ENCODE peak calls at places on chromosomes 11 and 22, in seven cellular contexts. K, Z, G, J, T, R and Y are unnamed samples.

GRCh38 chr11:31757245-31757835 is 53.8 kb downstream of the PAX6 start:
- DNase-seq in K (no peak), Z (no peak), G (no peak), J (no peak), T (no peak), R (no peak), Y (no peak)

GRCh38 chr11:34262601-34263081 is 95.2 kb downstream of the ABTB2 start:
- DNase-seq in K (no peak), Z (no peak), G (no peak), J (no peak), T (no peak), R (no peak), Y (no peak)

GRCh38 chr11:7548659-7549283 is 35.0 kb downstream of the PPFIBP2 start:
- DNase-seq in K (no peak), Z (no peak), G (peak; percentile 89), J (peak; percentile 62), T (no peak), R (peak; percentile 88), Y (peak; percentile 68)

GRCh38 chr22:39528080-39528661 is 4.4 kb downstream of the RPS19BP1 start:
- DNase-seq in K (no peak), Z (no peak), G (no peak), J (no peak), T (peak; percentile 43), R (peak; percentile 74), Y (peak; percentile 100)

GRCh38 chr11:19577391-19577831 is 135.2 kb upstream of the NAV2 start:
- DNase-seq in K (no peak), Z (no peak), G (no peak), J (no peak), T (peak; percentile 56), R (peak; percentile 50), Y (no peak)

GRCh38 chr11:12643029-12643428 is 31.2 kb upstream of the TEAD1 start:
- DNase-seq in K (no peak), Z (no peak), G (no peak), J (no peak), T (no peak), R (no peak), Y (no peak)

GRCh38 chr11:132036751-132037466 is 666.5 kb downstream of the NTM start:
- DNase-seq in K (no peak), Z (peak; percentile 58), G (no peak), J (no peak), T (no peak), R (no peak), Y (no peak)

GRCh38 chr11:14065153-14065552 is 102.6 kb downstream of the SPON1 start:
- DNase-seq in K (no peak), Z (no peak), G (no peak), J (no peak), T (no peak), R (no peak), Y (no peak)

GRCh38 chr11:75346912-75347647 is 4.4 kb downstream of the ARRB1 start:
- DNase-seq in K (no peak), Z (peak; percentile 49), G (peak; percentile 28), J (no peak), T (peak; percentile 66), R (no peak), Y (no peak)

GRCh38 chr11:71256080-71256479 is 3.7 kb upstream of the SHANK2 start:
- DNase-seq in K (no peak), Z (no peak), G (peak; percentile 55), J (no peak), T (no peak), R (peak; percentile 45), Y (peak; percentile 46)

GRCh38 chr22:32723632-32724031 is 77.9 kb upstream of the TIMP3 start:
- DNase-seq in K (no peak), Z (peak; percentile 96), G (no peak), J (no peak), T (peak; percentile 82), R (no peak), Y (peak; percentile 41)

GRCh38 chr11:10934293-10934850 is 76.5 kb upstream of the ZBED5 start:
- DNase-seq in K (no peak), Z (no peak), G (peak; percentile 42), J (no peak), T (no peak), R (no peak), Y (peak; percentile 24)

GRCh38 chr11:75351541-75352416 is at the start of gene ARRB1:
- DNase-seq in K (peak; percentile 48), Z (no peak), G (peak; percentile 88), J (no peak), T (peak; percentile 78), R (peak; percentile 97), Y (no peak)

DNA sequence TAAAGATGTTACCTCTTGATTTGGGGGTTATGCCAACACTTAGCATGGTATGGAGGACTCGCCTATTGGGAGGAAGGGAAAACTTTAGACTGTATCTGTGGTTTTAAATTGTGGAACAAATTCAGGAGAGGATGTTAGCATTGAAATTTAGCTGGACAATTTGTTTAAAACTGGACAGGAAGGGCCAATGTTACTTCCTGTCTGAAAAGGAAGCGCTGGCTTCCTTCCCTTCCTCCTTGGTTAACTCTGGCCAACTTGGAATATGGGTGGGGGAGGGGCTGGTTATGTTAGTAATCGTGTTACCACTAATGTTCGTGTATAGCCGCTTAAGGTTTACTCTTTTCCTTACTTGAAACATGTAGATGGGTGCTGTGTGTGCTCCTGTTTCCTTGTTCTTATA is 13.9 kb downstream of the CTNND1 start:
- DNase-seq in K (no peak), Z (no peak), G (no peak), J (no peak), T (peak; percentile 29), R (no peak), Y (no peak)
- H4K8ac ChIP-seq in K (no peak overlapping the region), Z (no peak overlapping the region), G (no peak overlapping the region), J (no peak overlapping the region), T (no peak overlapping the region), R (no peak overlapping the region), Y (no peak overlapping the region)

DNA sequence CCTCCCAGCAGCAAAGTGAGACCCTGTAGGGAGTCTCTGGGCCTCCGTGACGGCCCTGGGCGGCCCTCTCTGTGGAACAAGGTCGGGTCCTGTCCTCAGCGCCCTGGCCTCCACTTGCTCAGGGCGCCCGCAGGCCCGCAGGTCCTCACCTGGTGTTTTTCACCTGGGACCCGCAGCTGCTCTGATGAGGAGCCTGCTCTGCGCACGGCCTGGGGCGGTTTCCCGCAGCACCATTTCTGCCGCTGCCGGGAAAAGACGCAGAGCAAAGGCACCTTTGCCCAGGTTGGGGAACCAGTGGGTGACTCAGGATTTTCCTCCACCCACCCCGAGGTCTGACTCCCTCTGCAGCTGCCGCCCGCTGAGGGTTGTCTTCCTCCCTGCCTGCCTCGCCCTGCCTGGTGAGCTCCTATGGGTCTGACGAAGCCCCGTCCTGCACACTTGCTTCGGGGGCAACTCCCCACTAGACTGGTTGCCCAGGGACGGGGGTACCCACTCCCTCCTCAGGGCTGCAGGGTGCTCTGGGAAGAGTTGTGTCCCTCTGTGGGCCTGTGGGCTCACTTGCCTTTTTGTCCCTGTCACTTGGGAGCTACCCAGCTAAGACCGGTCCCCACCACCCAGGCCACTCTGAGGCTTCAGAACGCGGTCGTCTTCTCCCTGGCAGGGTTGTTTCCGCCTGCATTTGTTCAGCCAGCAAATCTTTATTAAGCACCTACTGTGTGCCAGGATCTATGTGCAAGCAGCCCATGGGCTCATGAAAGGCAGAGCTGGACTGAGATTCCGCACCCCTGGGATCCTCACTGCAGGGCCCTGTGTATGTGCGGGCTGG is 89.5 kb downstream of the KCNQ1 start:
- DNase-seq in K (no peak), Z (no peak), G (peak; percentile 67), J (no peak), T (peak; percentile 9), R (no peak), Y (peak; percentile 99)
- H3K27ac ChIP-seq in K (no peak overlapping the region), Z (peak overlapping the region; percentile 16), G (no peak overlapping the region), J (no peak overlapping the region), T (peak overlapping the region; percentile 21), R (no peak overlapping the region), Y (peak overlapping the region; percentile 55)

DNA sequence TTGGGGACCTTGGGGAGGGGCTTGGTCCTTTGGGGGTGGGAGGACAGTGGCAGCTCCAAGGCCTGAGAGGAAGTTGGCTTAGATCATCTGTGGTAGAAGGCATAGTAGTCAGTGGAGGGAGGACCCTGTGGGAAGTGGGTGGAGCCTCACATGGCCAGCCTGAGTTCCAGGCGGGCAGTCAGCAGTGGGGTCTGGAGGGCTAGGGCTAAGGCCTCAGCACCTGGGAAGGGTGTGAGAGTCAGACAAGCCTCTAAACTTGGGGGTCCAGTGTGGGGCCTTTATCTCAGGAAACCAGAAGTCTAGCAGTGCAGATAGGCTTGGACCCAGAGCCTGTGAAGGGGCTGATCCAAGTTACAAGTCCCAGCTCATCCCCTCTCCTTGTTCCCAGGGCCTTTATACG is 4.0 kb downstream of the NLRX1 start:
- DNase-seq in K (no peak), Z (no peak), G (no peak), J (no peak), T (no peak), R (peak; percentile 23), Y (no peak)
- H2BK5ac ChIP-seq in K (no peak overlapping the region), Z (no peak overlapping the region), G (no peak overlapping the region), J (no peak overlapping the region), T (no peak overlapping the region), R (no peak overlapping the region), Y (no peak overlapping the region)

GRCh38 chr11:47201015-47201414 is 13.8 kb upstream of the DDB2 start:
- DNase-seq in K (no peak), Z (no peak), G (no peak), J (no peak), T (no peak), R (peak; percentile 31), Y (no peak)
- H4K8ac ChIP-seq in K (no peak overlapping the region), Z (no peak overlapping the region), G (no peak overlapping the region), J (no peak overlapping the region), T (no peak overlapping the region), R (no peak overlapping the region), Y (no peak overlapping the region)

GRCh38 chr22:45064313-45065268 is 54.8 kb upstream of the PHF21B start:
- DNase-seq in K (no peak), Z (peak; percentile 87), G (no peak), J (no peak), T (peak; percentile 50), R (no peak), Y (peak; percentile 27)
- H3K27ac ChIP-seq in K (no peak overlapping the region), Z (no peak overlapping the region), G (no peak overlapping the region), J (no peak overlapping the region), T (no peak overlapping the region), R (no peak overlapping the region), Y (no peak overlapping the region)

DNA sequence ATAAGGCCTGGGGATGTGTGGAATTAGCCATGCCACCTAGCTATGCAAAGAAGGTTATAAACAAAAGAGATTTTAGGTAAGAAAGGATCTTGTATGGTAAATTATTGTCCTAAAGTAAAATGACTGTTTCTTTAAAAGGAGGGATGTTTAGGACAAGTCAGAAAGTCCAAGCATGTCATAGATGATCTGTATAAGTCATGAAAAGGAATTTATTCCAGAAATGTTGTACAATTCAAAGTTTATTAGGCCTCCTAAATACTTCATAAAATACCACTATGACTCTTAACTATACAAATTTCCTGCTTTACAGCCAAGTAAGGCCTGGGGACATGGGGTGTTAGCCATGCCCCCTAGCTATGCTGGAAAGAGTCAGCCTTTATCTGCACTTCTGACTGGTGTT is 22.7 kb downstream of the OR5A2 start:
- DNase-seq in K (no peak), Z (no peak), G (no peak), J (no peak), T (no peak), R (peak; percentile 39), Y (no peak)
- H2BK5ac ChIP-seq in K (no peak overlapping the region), Z (no peak overlapping the region), G (no peak overlapping the region), J (no peak overlapping the region), T (no peak overlapping the region), R (no peak overlapping the region), Y (no peak overlapping the region)

GRCh38 chr11:8800498-8801110 is 110.4 kb upstream of the AKIP1 start:
- DNase-seq in K (no peak), Z (no peak), G (no peak), J (no peak), T (no peak), R (peak; percentile 94), Y (no peak)
- H4K8ac ChIP-seq in K (no peak overlapping the region), Z (no peak overlapping the region), G (no peak overlapping the region), J (no peak overlapping the region), T (no peak overlapping the region), R (no peak overlapping the region), Y (no peak overlapping the region)